ENCODE peak calls at places on chromosome 1, in ten cellular contexts. P, M, F, O, V, E, J, L, Y and K are unnamed samples.

GRCh38 chr1:186435336-186435735 is 25.6 kb downstream of the PDC start:
- DNase-seq in M (no peak), O (no peak), E (peak), V (peak), J (no peak), Y (no peak), L (no peak), P (peak), F (no peak), K (peak)

GRCh38 chr1:239308701-239309333 is 77.6 kb upstream of the CHRM3 start:
- DNase-seq in J (peak), E (peak), V (peak), O (peak), M (no peak), F (no peak), Y (no peak), L (no peak), P (no peak), K (no peak)

GRCh38 chr1:12065872-12066271 is 2.8 kb downstream of the TNFRSF8 start:
- DNase-seq in Y (no peak), M (no peak), V (no peak), O (peak), J (no peak), P (no peak), E (no peak), F (no peak), L (no peak), K (no peak)

GRCh38 chr1:240152611-240153297 is 61.1 kb downstream of the FMN2 start:
- DNase-seq in J (no peak), P (no peak), E (no peak), Y (no peak), V (no peak), O (no peak), F (no peak), L (no peak), M (no peak), K (peak)

GRCh38 chr1:209937996-209938959 is at the start of gene SYT14:
- DNase-seq in V (peak), F (no peak), O (no peak), L (no peak), J (no peak), P (no peak), E (peak), Y (no peak), M (no peak), K (peak)

GRCh38 chr1:30085814-30086770 is 637.3 kb downstream of the MATN1 start:
- DNase-seq in Y (no peak), E (no peak), V (peak), P (no peak), M (no peak), J (no peak), F (no peak), O (peak), L (no peak), K (peak)

GRCh38 chr1:65393928-65394327 is 26.5 kb upstream of the LEPR start:
- DNase-seq in L (no peak), Y (no peak), M (no peak), F (no peak), P (no peak), V (no peak), E (no peak), J (no peak), O (no peak), K (no peak)

GRCh38 chr1:80155371-80155770 is 1148.8 kb upstream of the ADGRL4 start:
- DNase-seq in L (no peak), Y (no peak), O (no peak), E (no peak), P (no peak), F (no peak), V (peak), J (no peak), M (no peak), K (peak)

GRCh38 chr1:67787746-67788145 is 45.5 kb downstream of the GNG12 start:
- DNase-seq in E (peak), V (no peak), O (no peak), P (no peak), F (no peak), Y (no peak), J (no peak), M (no peak), L (no peak), K (peak)

GRCh38 chr1:201649776-201650607 is 111.1 kb downstream of the NAV1 start:
- DNase-seq in E (no peak), P (no peak), F (no peak), J (no peak), V (peak), Y (peak), M (no peak), L (peak), O (no peak), K (peak)

GRCh38 chr1:225631041-225631663 is 21.8 kb downstream of the ENAH start:
- DNase-seq in V (peak), P (no peak), E (no peak), M (no peak), F (no peak), L (no peak), O (no peak), J (no peak), Y (no peak), K (no peak)

GRCh38 chr1:225845097-225845496 is 35.2 kb downstream of the EPHX1 start:
- DNase-seq in E (no peak), V (no peak), O (no peak), P (no peak), F (no peak), L (no peak), Y (no peak), J (no peak), M (no peak), K (no peak)

GRCh38 chr1:204405988-204406387 is 5.6 kb downstream of the PPP1R15B start:
- DNase-seq in Y (no peak), F (no peak), E (no peak), O (no peak), M (no peak), L (no peak), J (no peak), V (no peak), P (no peak), K (no peak)

GRCh38 chr1:184289825-184290550 is 96.8 kb upstream of the C1orf21 start:
- DNase-seq in F (no peak), M (no peak), V (no peak), J (no peak), Y (no peak), E (peak), P (no peak), L (no peak), O (peak), K (no peak)

GRCh38 chr1:8739377-8739776 is 78.1 kb downstream of the RERE start:
- DNase-seq in Y (no peak), J (no peak), F (no peak), M (no peak), O (no peak), L (no peak), E (no peak), V (no peak), P (no peak), K (no peak)

GRCh38 chr1:111739984-111740765 is 980 bp upstream of the INKA2 start:
- DNase-seq in O (peak), M (peak), P (no peak), J (no peak), V (peak), F (no peak), L (peak), Y (peak), E (peak), K (peak)

GRCh38 chr1:233662503-233663105 is 48.7 kb downstream of the KCNK1 start:
- DNase-seq in F (no peak), L (no peak), P (no peak), J (no peak), M (no peak), O (no peak), Y (no peak), E (no peak), V (no peak), K (no peak)

GRCh38 chr1:221726331-221726692 is 15.6 kb downstream of the DUSP10 start:
- DNase-seq in M (no peak), J (no peak), P (no peak), Y (no peak), F (no peak), V (no peak), O (peak), L (no peak), E (no peak), K (no peak)

GRCh38 chr1:24094554-24094953 is 17.4 kb downstream of the MYOM3 start:
- DNase-seq in F (no peak), M (no peak), L (no peak), P (no peak), J (no peak), O (no peak), V (no peak), E (no peak), Y (no peak), K (no peak)

GRCh38 chr1:20538760-20539551 is 13.4 kb upstream of the FAM43B start:
- DNase-seq in J (no peak), F (no peak), Y (no peak), E (no peak), V (no peak), P (no peak), O (no peak), L (no peak), M (peak), K (peak)

GRCh38 chr1:65478379-65479026 is 58.0 kb downstream of the LEPR start:
- DNase-seq in V (peak), L (no peak), P (no peak), J (no peak), F (no peak), E (no peak), Y (no peak), O (no peak), M (no peak), K (peak)

GRCh38 chr1:25727819-25728286 is 72.1 kb upstream of the SELENON start:
- DNase-seq in M (no peak), P (no peak), Y (peak), F (no peak), E (no peak), O (no peak), V (peak), J (no peak), L (no peak), K (no peak)

GRCh38 chr1:226534098-226534497 is 14.5 kb upstream of the STUM start:
- DNase-seq in O (no peak), V (no peak), F (no peak), E (no peak), L (no peak), Y (no peak), M (no peak), J (no peak), P (no peak), K (no peak)

GRCh38 chr1:32702599-32703478 is at the start of gene SYNC:
- DNase-seq in O (no peak), P (no peak), V (peak), L (peak), J (no peak), M (no peak), E (no peak), Y (no peak), F (peak), K (peak)
- H3K4me3 ChIP-seq in O (peak), P (peak), V (peak), L (peak), J (peak), M (peak), E (peak), Y (peak), F (peak), K (peak)

GRCh38 chr1:105072850-105073249 is 1323.2 kb downstream of the AMY1C start:
- DNase-seq in L (no peak), J (no peak), O (peak), F (no peak), V (no peak), M (no peak), Y (no peak), E (no peak), P (no peak), K (no peak)
- TF ChIP-seq CTCF in L (no peak), J (no peak), O (no peak), F (no peak), V (no peak), M (peak), Y (no peak), E (no peak), P (no peak), K (no peak)

GRCh38 chr1:163060343-163061007 is 8.7 kb upstream of the RGS4 start:
- DNase-seq in J (no peak), F (no peak), V (no peak), L (no peak), M (no peak), E (no peak), O (no peak), Y (no peak), P (no peak), K (no peak)
- H3K4me3 ChIP-seq in J (no peak), F (no peak), V (no peak), L (no peak), M (no peak), E (no peak), O (no peak), Y (no peak), P (no peak), K (no peak)

DNA sequence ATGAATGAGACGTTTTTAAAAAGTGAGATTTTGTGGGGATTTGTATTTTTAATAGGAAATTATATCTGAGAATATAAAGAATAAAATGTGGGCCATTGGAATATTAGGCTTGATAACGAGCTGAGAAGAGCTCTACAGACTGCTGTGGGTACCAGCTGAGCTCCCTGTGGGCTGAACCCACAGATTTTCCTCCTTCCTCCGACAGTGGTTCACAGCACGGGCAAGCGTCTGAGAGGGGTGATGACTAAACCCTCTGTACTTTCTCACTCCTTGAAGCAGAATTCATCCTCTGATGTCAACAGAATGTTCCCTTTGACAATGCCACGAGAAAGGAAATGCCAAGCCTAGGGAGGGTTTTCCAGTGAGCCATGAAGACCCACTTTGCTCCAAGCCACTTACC is 102.7 kb upstream of the AJAP1 start:
- DNase-seq in O (no peak), P (no peak), M (no peak), V (no peak), F (no peak), Y (peak), L (no peak), E (no peak), J (no peak), K (no peak)
- TF ChIP-seq CTCF in O (no peak), P (no peak), M (no peak), V (no peak), F (no peak), Y (no peak), L (no peak), E (no peak), J (no peak), K (no peak)

DNA sequence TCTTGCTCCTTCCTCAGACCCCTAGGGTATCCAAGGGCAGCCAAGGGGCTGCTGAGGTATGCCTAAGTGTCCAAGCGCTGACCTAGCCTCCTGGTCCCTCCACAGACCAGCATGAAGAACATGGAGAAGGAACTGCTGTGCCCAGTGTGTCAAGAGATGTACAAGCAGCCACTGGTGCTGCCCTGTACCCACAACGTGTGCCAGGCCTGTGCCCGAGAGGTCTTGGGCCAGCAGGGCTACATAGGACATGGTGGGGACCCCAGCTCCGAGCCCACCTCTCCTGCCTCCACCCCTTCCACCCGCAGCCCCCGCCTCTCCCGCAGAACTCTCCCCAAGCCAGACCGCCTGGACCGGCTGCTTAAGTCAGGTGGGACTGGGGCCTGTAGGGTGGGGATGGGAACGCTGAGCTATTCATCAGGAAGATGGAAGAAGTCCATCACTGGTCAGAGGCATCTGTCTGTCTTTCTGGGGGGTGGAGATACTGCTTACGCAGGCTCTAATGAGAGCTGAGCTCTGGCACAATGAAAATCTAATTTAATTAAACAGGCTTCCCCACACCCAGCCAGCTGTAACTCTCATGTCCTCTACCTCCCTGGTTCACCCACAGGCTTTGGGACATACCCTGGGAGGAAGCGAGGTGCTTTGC is 1.8 kb downstream of the TRIM46 start:
- DNase-seq in J (no peak), O (peak), E (no peak), M (no peak), F (no peak), Y (no peak), P (no peak), L (peak), V (no peak), K (no peak)
- H3K4me3 ChIP-seq in J (no peak), O (no peak), E (no peak), M (no peak), F (no peak), Y (no peak), P (no peak), L (no peak), V (no peak), K (peak)

GRCh38 chr1:46996659-46997281 is 26.7 kb upstream of the CYP4X1 start:
- DNase-seq in F (no peak), V (no peak), J (no peak), Y (no peak), M (no peak), L (no peak), P (no peak), E (peak), O (no peak), K (no peak)

DNA sequence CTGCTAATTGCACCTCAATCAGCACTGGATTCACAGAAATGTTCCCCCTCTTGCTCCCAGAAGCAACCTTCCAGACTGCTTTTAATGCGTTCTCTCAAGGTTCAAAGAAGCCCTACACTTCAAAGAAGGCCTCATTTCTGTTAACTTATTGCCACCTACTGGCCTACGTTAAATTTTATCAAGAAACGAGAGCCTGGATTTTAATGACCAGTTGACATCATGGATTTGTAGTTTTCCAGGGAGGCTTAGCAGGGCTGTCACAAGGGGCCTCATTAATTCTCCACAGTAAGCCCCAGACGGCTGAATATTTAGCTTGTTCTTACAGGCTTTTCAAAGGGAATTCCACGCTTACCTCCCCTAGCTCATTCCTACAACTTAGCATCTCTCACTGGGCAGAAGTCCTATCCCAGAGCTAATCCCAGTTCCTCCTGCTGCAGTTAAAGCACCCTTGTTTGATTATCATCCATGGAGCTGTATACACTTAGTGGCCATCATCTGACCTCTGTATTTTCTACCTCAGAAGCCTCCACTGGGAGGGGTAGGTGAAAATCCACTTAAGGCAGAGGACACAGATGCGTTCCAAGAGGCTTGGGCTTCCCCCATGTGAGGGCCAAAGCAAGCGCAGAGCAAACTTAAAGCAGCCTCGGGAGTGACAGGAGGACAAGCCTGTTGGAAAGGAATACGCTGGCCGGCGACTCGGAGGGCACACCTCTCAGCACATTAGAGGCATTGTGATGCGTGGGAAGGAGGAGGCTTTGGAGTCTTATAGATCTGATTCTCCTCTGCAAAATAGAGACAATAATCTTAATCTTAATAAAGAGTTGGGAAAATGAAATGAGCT is 32.2 kb upstream of the CYP4X1 start:
- DNase-seq in Y (no peak), J (no peak), P (no peak), M (no peak), L (no peak), E (no peak), F (no peak), O (no peak), V (peak), K (no peak)
- TF ChIP-seq CTCF in Y (peak), J (no peak), P (no peak), M (peak), L (no peak), E (peak), F (no peak), O (no peak), V (no peak), K (no peak)